ENCODE peak calls at places on chromosomes 11 and 22, in five cellular contexts. X is retina, H is activated gamma-delta T cell treated with Interleukin-2 at 50 U/mL for 16 hours, E is NCI-H774, U is posterior vena cava. L is an unnamed sample.

GRCh38 chr22:41352058-41352457 is 29.7 kb upstream of the TEF start:
- DNase-seq in X (no peak), H (no peak), E (no peak), U (no peak), L (no peak)

GRCh38 chr11:99117603-99118002 is 96.9 kb downstream of the CNTN5 start:
- DNase-seq in X (no peak), H (no peak), E (no peak), U (no peak), L (no peak)

GRCh38 chr22:22612516-22612915 is 31.9 kb upstream of the GGTLC2 start:
- DNase-seq in X (no peak), H (no peak), E (no peak), U (no peak), L (no peak)

GRCh38 chr11:97015327-97015726 is 625.5 kb downstream of the JRKL start:
- DNase-seq in X (no peak), H (no peak), E (no peak), U (no peak), L (no peak)

GRCh38 chr11:7871056-7871455 is 60.0 kb downstream of the OR10A6 start:
- DNase-seq in X (no peak), H (no peak), E (no peak), U (no peak), L (peak; percentile 37)

GRCh38 chr22:38923463-38924196 is 33.8 kb upstream of the APOBEC3A start:
- DNase-seq in X (peak; percentile 53), H (no peak), E (peak; percentile 88), U (peak; percentile 92), L (peak; percentile 60)

GRCh38 chr11:105211806-105212531 is 72.4 kb upstream of the CARD18 start:
- DNase-seq in X (no peak), H (no peak), E (no peak), U (no peak), L (no peak)

GRCh38 chr22:44347549-44347948 is 34.8 kb upstream of the SHISAL1 start:
- DNase-seq in X (no peak), H (no peak), E (no peak), U (no peak), L (no peak)

GRCh38 chr11:134660416-134660815 is 248.4 kb upstream of the B3GAT1 start:
- DNase-seq in X (no peak), H (no peak), E (no peak), U (no peak), L (no peak)

GRCh38 chr11:3049430-3050243 is 7.6 kb downstream of the CARS1 start:
- DNase-seq in X (peak; percentile 30), H (peak; percentile 65), E (no peak), U (peak; percentile 96), L (peak; percentile 75)

GRCh38 chr11:33860926-33861325 is 30.9 kb downstream of the LMO2 start:
- DNase-seq in X (no peak), H (no peak), E (no peak), U (no peak), L (peak; percentile 61)

GRCh38 chr11:63940786-63941185 is 2.0 kb downstream of the NAA40 start:
- DNase-seq in X (no peak), H (no peak), E (no peak), U (no peak), L (no peak)

GRCh38 chr22:35411112-35411511 is 11.2 kb downstream of the MCM5 start:
- DNase-seq in X (no peak), H (no peak), E (no peak), U (no peak), L (no peak)

GRCh38 chr11:119369035-119369925 is 12.2 kb downstream of the USP2 start:
- DNase-seq in X (no peak), H (no peak), E (no peak), U (peak; percentile 57), L (no peak)

GRCh38 chr11:124109377-124109776 is 5.9 kb upstream of the VWA5A start:
- DNase-seq in X (no peak), H (no peak), E (no peak), U (no peak), L (no peak)

GRCh38 chr11:103326070-103326794 is 217.0 kb downstream of the DYNC2H1 start:
- DNase-seq in X (peak; percentile 62), H (no peak), E (peak; percentile 14), U (peak; percentile 57), L (peak; percentile 53)

GRCh38 chr11:72821221-72821919 is 7.2 kb downstream of the ATG16L2 start:
- DNase-seq in X (peak; percentile 53), H (no peak), E (peak; percentile 53), U (no peak), L (no peak)

GRCh38 chr22:24106385-24107381 is 74.6 kb upstream of the SUSD2 start:
- DNase-seq in X (no peak), H (peak; percentile 37), E (no peak), U (no peak), L (no peak)

GRCh38 chr11:10114593-10115404 is 179.2 kb downstream of the SBF2 start:
- DNase-seq in X (no peak), H (no peak), E (no peak), U (no peak), L (no peak)

GRCh38 chr11:20042025-20042639 is 118.1 kb downstream of the DBX1 start:
- DNase-seq in X (no peak), H (no peak), E (no peak), U (no peak), L (no peak)

GRCh38 chr11:47284151-47284550 is 14.2 kb downstream of the MADD start:
- DNase-seq in X (no peak), H (no peak), E (no peak), U (no peak), L (no peak)

GRCh38 chr11:124467376-124468061 is 22.0 kb upstream of the OR8B8 start:
- DNase-seq in X (no peak), H (no peak), E (no peak), U (no peak), L (no peak)

GRCh38 chr11:105911454-105911853 is 110.6 kb downstream of the MSANTD4 start:
- DNase-seq in X (no peak), H (no peak), E (no peak), U (no peak), L (no peak)

GRCh38 chr22:24496234-24496633 is 1.1 kb downstream of the UPB1 start:
- DNase-seq in X (no peak), H (no peak), E (no peak), U (no peak), L (no peak)